ENCODE peak calls at places on chromosome 2, in four cellular contexts. V, M, I and G are unnamed samples.
A peak's percentile ranks its signal among the peaks of the same experiment; 100 is the strongest.

GRCh38 chr2:239767016-239767905 is 257.9 kb downstream of the NDUFA10 start:
- DNase-seq in I (no peak), V (no peak), M (no peak), G (no peak)

GRCh38 chr2:218717262-218717661 is 6.6 kb downstream of the TTLL4 start:
- DNase-seq in I (no peak), V (peak; percentile 51), M (no peak), G (no peak)

GRCh38 chr2:168700615-168701245 is 101.7 kb upstream of the NOSTRIN start:
- DNase-seq in V (peak; percentile 11), M (no peak), I (no peak), G (peak; percentile 15)

GRCh38 chr2:231384970-231385369 is 10.5 kb upstream of the B3GNT7 start:
- DNase-seq in M (no peak), I (no peak), V (no peak), G (peak; percentile 59)

GRCh38 chr2:24359701-24360049 is 661 bp downstream of the ITSN2 start:
- DNase-seq in I (no peak), M (no peak), V (no peak), G (peak; percentile 25)

GRCh38 chr2:74391209-74391579 is 11.1 kb upstream of the DCTN1 start:
- DNase-seq in V (peak; percentile 22), I (peak; percentile 49), M (no peak), G (no peak)

GRCh38 chr2:173658946-173659371 is 304.3 kb downstream of the CDCA7 start:
- DNase-seq in V (peak; percentile 60), I (no peak), M (no peak), G (peak; percentile 67)

GRCh38 chr2:183530333-183530901 is 406.2 kb downstream of the NUP35 start:
- DNase-seq in V (no peak), M (no peak), I (no peak), G (no peak)

GRCh38 chr2:206693399-206694137 is 24.6 kb downstream of the DYTN start:
- DNase-seq in I (peak; percentile 40), M (peak; percentile 56), V (peak; percentile 69), G (peak; percentile 73)
- TF ChIP-seq CTCF in I (peak; percentile 79), M (peak; percentile 67), V (peak; percentile 69), G (peak; percentile 65)

GRCh38 chr2:28009732-28010131 is 119.2 kb downstream of the BABAM2 start:
- DNase-seq in V (peak; percentile 15), I (no peak), M (no peak), G (peak; percentile 46)

GRCh38 chr2:28000287-28000686 is 109.8 kb downstream of the BABAM2 start:
- DNase-seq in V (no peak), I (no peak), M (no peak), G (no peak)

GRCh38 chr2:28002181-28002580 is 111.7 kb downstream of the BABAM2 start:
- DNase-seq in I (no peak), M (no peak), V (no peak), G (peak; percentile 55)

DNA sequence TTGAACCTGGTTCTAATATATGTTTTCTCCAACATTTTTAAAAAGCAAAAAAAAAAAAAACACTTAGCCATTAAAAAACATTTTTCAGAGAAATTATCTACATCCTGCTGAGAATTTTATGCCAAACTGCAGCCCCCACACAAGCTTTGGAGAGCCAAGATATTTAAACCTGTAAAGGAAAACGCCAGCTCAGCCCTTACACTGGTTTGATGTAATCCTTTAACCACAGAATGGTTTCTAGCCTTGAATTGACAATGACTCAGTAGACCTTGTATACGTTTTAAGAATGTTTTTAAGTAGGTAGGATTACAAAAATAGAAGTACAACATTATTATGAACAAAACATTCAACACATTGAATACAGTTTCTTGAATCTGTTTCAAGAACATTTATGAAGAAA is 113.6 kb downstream of the BABAM2 start:
- DNase-seq in V (peak; percentile 96), I (no peak), M (no peak), G (peak; percentile 95)
- TF ChIP-seq CTCF in V (no peak), I (no peak), M (no peak), G (no peak)

GRCh38 chr2:180604077-180604476 is 376.3 kb upstream of the UBE2E3 start:
- DNase-seq in M (no peak), I (no peak), V (peak; percentile 15), G (peak; percentile 32)
- TF ChIP-seq CTCF in M (peak; percentile 47), I (no peak), V (peak; percentile 25), G (peak; percentile 38)

GRCh38 chr2:42012651-42013050 is 35.2 kb upstream of the PKDCC start:
- DNase-seq in M (no peak), I (no peak), V (no peak), G (no peak)
- TF ChIP-seq CTCF in M (no peak), I (no peak), V (no peak), G (peak; percentile 9)

GRCh38 chr2:191724015-191724414 is 46.1 kb downstream of the NABP1 start:
- DNase-seq in V (no peak), I (no peak), M (peak; percentile 17), G (no peak)

GRCh38 chr2:191728710-191729597 is 51.0 kb downstream of the NABP1 start:
- DNase-seq in V (peak; percentile 49), I (no peak), M (no peak), G (peak; percentile 52)
- TF ChIP-seq CTCF in V (no peak), I (no peak), M (no peak), G (peak; percentile 4)